ENCODE peak calls at places on chromosomes 4 and X, in seven cellular contexts. P, E, O, D, X, F and M are unnamed samples.

GRCh38 chr4:52947691-52948397 is 85.7 kb downstream of the RASL11B start:
- DNase-seq in P (no peak), E (no peak), O (no peak), D (no peak), X (no peak), F (no peak), M (no peak)

GRCh38 chr4:95255396-95256107 is 293.2 kb downstream of the UNC5C start:
- DNase-seq in P (no peak), E (no peak), O (no peak), D (no peak), X (no peak), F (no peak), M (peak)

GRCh38 chr4:82017680-82018079 is 356.1 kb downstream of the HNRNPD start:
- DNase-seq in P (no peak), E (no peak), O (peak), D (no peak), X (peak), F (peak), M (peak)

GRCh38 chrX:110116581-110116980 is 113.7 kb downstream of the TMEM164 start:
- DNase-seq in P (no peak), E (no peak), O (no peak), D (no peak), X (no peak), F (no peak), M (no peak)

GRCh38 chr4:54902976-54903375 is 222.4 kb downstream of the KDR start:
- DNase-seq in P (no peak), E (no peak), O (no peak), D (no peak), X (no peak), F (no peak), M (no peak)

GRCh38 chr4:91325495-91325894 is 978.3 kb upstream of the GRID2 start:
- DNase-seq in P (no peak), E (peak), O (no peak), D (no peak), X (peak), F (no peak), M (peak)

GRCh38 chr4:173489514-173489913 is 40.5 kb downstream of the HAND2 start:
- DNase-seq in P (no peak), E (no peak), O (no peak), D (no peak), X (no peak), F (peak), M (no peak)

GRCh38 chr4:126346654-126347053 is 1031.9 kb downstream of the FAT4 start:
- DNase-seq in P (no peak), E (no peak), O (no peak), D (no peak), X (no peak), F (no peak), M (no peak)

GRCh38 chr4:3209551-3210325 is 39.2 kb upstream of the MSANTD1 start:
- DNase-seq in P (no peak), E (no peak), O (no peak), D (no peak), X (no peak), F (no peak), M (no peak)

GRCh38 chr4:165520071-165520470 is 141.3 kb downstream of the CPE start:
- DNase-seq in P (no peak), E (no peak), O (no peak), D (no peak), X (no peak), F (no peak), M (no peak)

GRCh38 chrX:153816821-153817220 is 13.5 kb downstream of the PDZD4 start:
- DNase-seq in P (peak), E (no peak), O (no peak), D (no peak), X (no peak), F (no peak), M (no peak)

GRCh38 chr4:157558016-157558415 is 337.5 kb downstream of the GRIA2 start:
- DNase-seq in P (no peak), E (no peak), O (no peak), D (no peak), X (no peak), F (no peak), M (no peak)

GRCh38 chr4:651884-652642 is 22.0 kb downstream of the ATP5ME start:
- DNase-seq in P (no peak), E (no peak), O (no peak), D (peak), X (no peak), F (no peak), M (no peak)

GRCh38 chr4:89914609-89915008 is 20.0 kb downstream of the MMRN1 start:
- DNase-seq in P (no peak), E (no peak), O (no peak), D (no peak), X (no peak), F (no peak), M (no peak)

GRCh38 chr4:85787133-85787532 is 312.2 kb downstream of the ARHGAP24 start:
- DNase-seq in P (no peak), E (no peak), O (no peak), D (no peak), X (no peak), F (peak), M (peak)

GRCh38 chrX:140764401-140764919 is 54.9 kb downstream of the LINC00632 start:
- DNase-seq in P (no peak), E (peak), O (no peak), D (peak), X (no peak), F (peak), M (peak)

GRCh38 chr4:98935633-98936032 is 6.7 kb upstream of the EIF4E start:
- DNase-seq in P (no peak), E (no peak), O (no peak), D (no peak), X (peak), F (no peak), M (no peak)

GRCh38 chr4:138158746-138159297 is 83.3 kb downstream of the SLC7A11 start:
- DNase-seq in P (no peak), E (no peak), O (no peak), D (no peak), X (no peak), F (peak), M (peak)

GRCh38 chrX:150088766-150089518 is 150.7 kb upstream of the EOLA2 start:
- DNase-seq in P (no peak), E (no peak), O (no peak), D (no peak), X (no peak), F (no peak), M (no peak)

GRCh38 chr4:152605031-152605430 is 69.1 kb upstream of the FBXW7 start:
- DNase-seq in P (no peak), E (no peak), O (no peak), D (no peak), X (no peak), F (no peak), M (no peak)

DNA sequence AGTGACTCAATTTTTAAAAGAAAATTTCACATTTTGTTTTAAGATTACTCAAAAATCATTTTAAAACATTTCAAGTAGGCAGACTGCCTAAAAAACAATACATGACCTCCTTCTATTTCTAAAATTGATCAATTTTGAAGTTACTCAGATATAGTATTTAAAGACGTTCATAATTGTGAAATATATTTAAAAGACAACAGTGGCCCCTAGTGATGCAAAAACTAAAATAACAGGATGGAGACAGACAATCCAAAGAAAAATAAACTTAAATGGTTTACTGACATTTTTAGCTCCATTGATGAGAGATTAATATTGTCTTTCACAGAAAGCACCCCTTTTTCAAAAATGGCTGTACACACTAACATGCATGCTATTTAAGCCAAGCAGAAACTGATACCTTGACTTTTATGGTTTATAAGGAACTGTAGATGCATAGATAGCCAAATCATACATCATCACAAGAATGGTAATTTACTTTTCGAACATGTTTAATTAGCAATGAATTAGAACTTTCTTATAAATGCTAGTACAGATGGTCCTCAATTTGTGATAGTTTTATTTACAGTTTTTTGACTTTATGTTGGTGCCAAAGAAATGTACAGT is 69.8 kb upstream of the FAT4 start:
- DNase-seq in P (no peak), E (no peak), O (no peak), D (no peak), X (no peak), F (no peak), M (no peak)
- TF ChIP-seq CTCF in P (no peak), E (no peak), O (peak), D (peak), X (no peak), F (peak), M (no peak)

GRCh38 chr4:169723207-169723606 is 34.5 kb downstream of the HPF1 start:
- DNase-seq in P (no peak), E (no peak), O (no peak), D (no peak), X (no peak), F (no peak), M (peak)

GRCh38 chr4:169727616-169728015 is 30.1 kb downstream of the HPF1 start:
- DNase-seq in P (no peak), E (no peak), O (no peak), D (no peak), X (no peak), F (no peak), M (no peak)

GRCh38 chr4:169720529-169720928 is 37.2 kb downstream of the HPF1 start:
- DNase-seq in P (no peak), E (no peak), O (no peak), D (no peak), X (no peak), F (no peak), M (no peak)

GRCh38 chr4:169724251-169724650 is 33.5 kb downstream of the HPF1 start:
- DNase-seq in P (no peak), E (no peak), O (no peak), D (no peak), X (no peak), F (peak), M (peak)
- TF ChIP-seq CTCF in P (no peak), E (no peak), O (no peak), D (no peak), X (no peak), F (no peak), M (no peak)

GRCh38 chrX:11562570-11562969 is 103.2 kb downstream of the ARHGAP6 start:
- DNase-seq in P (no peak), E (no peak), O (no peak), D (no peak), X (no peak), F (no peak), M (no peak)

GRCh38 chrX:11557120-11557519 is 108.6 kb downstream of the ARHGAP6 start:
- DNase-seq in P (no peak), E (no peak), O (peak), D (no peak), X (no peak), F (peak), M (peak)

GRCh38 chrX:11553594-11553993 is 112.1 kb downstream of the ARHGAP6 start:
- DNase-seq in P (no peak), E (no peak), O (no peak), D (no peak), X (no peak), F (no peak), M (no peak)

GRCh38 chrX:11555759-11556158 is 110.0 kb downstream of the ARHGAP6 start:
- DNase-seq in P (no peak), E (no peak), O (no peak), D (no peak), X (no peak), F (no peak), M (peak)

DNA sequence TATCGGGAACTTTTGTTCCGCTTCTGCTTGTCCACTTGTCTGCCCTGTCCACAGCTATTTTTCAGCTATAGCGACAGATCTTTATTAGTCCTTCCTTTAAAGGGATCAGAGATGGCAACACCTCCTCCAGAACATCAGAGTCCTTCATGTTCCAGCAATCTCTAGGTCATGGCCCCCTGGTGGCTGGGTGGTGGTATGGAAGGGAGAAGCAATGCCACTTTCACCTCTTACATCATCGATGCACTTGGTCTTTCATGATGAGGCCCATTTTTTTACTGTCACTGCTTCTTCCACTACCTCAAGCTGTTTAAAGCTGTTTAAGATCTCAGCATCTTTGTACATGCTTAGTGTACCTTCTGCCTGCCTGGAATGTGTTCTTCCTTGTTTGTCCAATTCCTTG is 106.7 kb downstream of the ARHGAP6 start:
- DNase-seq in P (peak), E (no peak), O (peak), D (no peak), X (peak), F (no peak), M (no peak)
- TF ChIP-seq CTCF in P (peak), E (no peak), O (no peak), D (peak), X (peak), F (peak), M (peak)

GRCh38 chr4:93670434-93670833 is 158.1 kb upstream of the ATOH1 start:
- DNase-seq in P (no peak), E (no peak), O (no peak), D (no peak), X (no peak), F (no peak), M (no peak)
- TF ChIP-seq CTCF in P (no peak), E (no peak), O (no peak), D (no peak), X (no peak), F (no peak), M (no peak)

GRCh38 chr4:149101649-149102048 is 659.4 kb upstream of the NR3C2 start:
- DNase-seq in P (no peak), E (no peak), O (no peak), D (no peak), X (no peak), F (no peak), M (no peak)
- TF ChIP-seq CTCF in P (no peak), E (no peak), O (no peak), D (no peak), X (no peak), F (no peak), M (no peak)